ENCODE peak calls at places on chromosomes 12 and 14, in four cellular contexts. N is HTR-8/SVneo, H is T-cell, D is glomerular endothelial cell. X is an unnamed sample.
A peak's percentile ranks its signal among the peaks of the same experiment; 100 is the strongest.

GRCh38 chr12:55651314-55651703 is 14.6 kb downstream of the OR10P1 start:
- DNase-seq in H (no peak), N (no peak), D (no peak), X (no peak)

GRCh38 chr12:118446247-118446646 is 69.9 kb downstream of the SUDS3 start:
- DNase-seq in H (no peak), N (no peak), D (no peak), X (no peak)

GRCh38 chr12:16093825-16094224 is 182.7 kb downstream of the DERA start:
- DNase-seq in N (no peak), H (no peak), D (no peak), X (no peak)

GRCh38 chr14:102183922-102184677 is 44.4 kb downstream of the WDR20 start:
- DNase-seq in N (no peak), H (no peak), D (no peak), X (no peak)

GRCh38 chr12:57936513-57936883 is 4.9 kb upstream of the ATP23 start:
- DNase-seq in N (no peak), H (no peak), D (no peak), X (no peak)

GRCh38 chr14:50242566-50243288 is 11.3 kb upstream of the SOS2 start:
- DNase-seq in N (no peak), H (no peak), D (no peak), X (no peak)

GRCh38 chr12:4567073-4567881 is 5.3 kb downstream of the DYRK4 start:
- DNase-seq in D (no peak), H (no peak), N (no peak), X (peak; percentile 52)

GRCh38 chr14:104518659-104519350 is 60.8 kb upstream of the C14orf180 start:
- DNase-seq in D (no peak), N (no peak), H (no peak), X (no peak)

GRCh38 chr14:30966415-30967363 is 58.8 kb upstream of the AP4S1 start:
- DNase-seq in N (no peak), D (no peak), H (no peak), X (no peak)

GRCh38 chr12:114669501-114670256 is 14.3 kb downstream of the TBX3 start:
- DNase-seq in H (no peak), N (no peak), D (no peak), X (no peak)

GRCh38 chr14:67580336-67581230 is 19.5 kb downstream of the PIGH start:
- DNase-seq in H (no peak), D (no peak), N (no peak), X (no peak)

X was measured in germinal center.